ENCODE peak calls at places on chromosomes 13 and 19, in five cellular contexts. M is fibroblast of pulmonary artery, Y is H9, C is AG09319, S is body of pancreas. E is an unnamed sample.

GRCh38 chr19:18590273-18591272 is 2.0 kb downstream of the REX1BD start:
- DNase-seq in C (no peak), S (no peak), M (peak; percentile 61), Y (peak; percentile 98), E (no peak)

GRCh38 chr13:112068531-112069062 is 1.6 kb downstream of the SOX1 start:
- DNase-seq in M (no peak), Y (no peak), S (no peak), C (no peak), E (no peak)

GRCh38 chr13:102580552-102581169 is 16.1 kb upstream of the TPP2 start:
- DNase-seq in M (peak; percentile 87), S (no peak), Y (no peak), C (no peak), E (no peak)

GRCh38 chr19:30557927-30558557 is 185.9 kb downstream of the ZNF536 start:
- DNase-seq in S (no peak), C (no peak), M (no peak), Y (no peak), E (no peak)

GRCh38 chr13:58298556-58299135 is 667.1 kb downstream of the PCDH17 start:
- DNase-seq in Y (no peak), M (no peak), C (no peak), S (no peak), E (no peak)

GRCh38 chr19:2483484-2484151 is 7.7 kb downstream of the GADD45B start:
- DNase-seq in S (no peak), C (no peak), M (no peak), Y (no peak), E (no peak)

GRCh38 chr19:6740589-6741348 is 1.3 kb downstream of the TRIP10 start:
- DNase-seq in C (no peak), M (no peak), Y (peak; percentile 69), S (peak; percentile 50), E (peak; percentile 56)

GRCh38 chr19:30216453-30216852 is 155.7 kb upstream of the ZNF536 start:
- DNase-seq in C (no peak), Y (no peak), S (no peak), M (no peak), E (no peak)

GRCh38 chr13:96426160-96426559 is 336.3 kb downstream of the HS6ST3 start:
- DNase-seq in Y (no peak), C (no peak), S (no peak), M (no peak), E (no peak)

GRCh38 chr13:70964124-70964523 is 855.9 kb upstream of the KLHL1 start:
- DNase-seq in Y (no peak), S (no peak), M (peak; percentile 13), C (no peak), E (no peak)

GRCh38 chr13:70959376-70959775 is 851.1 kb upstream of the KLHL1 start:
- DNase-seq in Y (no peak), M (no peak), C (no peak), S (no peak), E (no peak)

GRCh38 chr13:70960841-70961443 is 852.7 kb upstream of the KLHL1 start:
- DNase-seq in S (no peak), Y (no peak), C (no peak), M (peak; percentile 61), E (no peak)
- TF ChIP-seq CTCF in S (peak; percentile 44), Y (peak; percentile 73), C (peak; percentile 70), M (peak; percentile 68), E (no peak)

DNA sequence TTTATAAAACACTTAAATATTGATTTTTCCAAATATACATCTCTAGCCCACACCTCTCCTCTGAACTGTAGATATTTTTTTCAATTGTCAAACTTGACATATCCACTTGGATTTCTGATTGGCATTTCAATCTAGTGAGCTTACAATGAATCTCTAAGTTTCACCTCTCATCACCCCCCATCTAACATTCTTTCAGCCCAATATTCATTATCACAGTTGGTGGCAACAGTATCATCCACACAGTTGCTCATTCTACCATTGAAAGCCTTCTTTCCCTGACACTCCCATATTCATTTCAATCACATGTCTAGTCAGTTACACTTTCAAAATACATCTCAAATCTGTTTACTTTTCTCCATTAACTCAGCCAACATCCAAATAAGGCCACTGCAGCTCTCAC is 385.2 kb downstream of the PCDH20 start:
- DNase-seq in S (no peak), C (no peak), Y (no peak), M (no peak), E (no peak)
- TF ChIP-seq CTCF in S (no peak), C (no peak), Y (no peak), M (no peak), E (no peak)

GRCh38 chr13:88071371-88071770 is 400.2 kb downstream of the SLITRK5 start:
- DNase-seq in S (no peak), C (no peak), M (no peak), Y (no peak), E (no peak)

GRCh38 chr13:88063741-88064140 is 392.6 kb downstream of the SLITRK5 start:
- DNase-seq in Y (no peak), C (no peak), S (no peak), M (no peak), E (no peak)

GRCh38 chr13:88066847-88067246 is 395.7 kb downstream of the SLITRK5 start:
- DNase-seq in Y (no peak), S (no peak), M (no peak), C (no peak), E (no peak)

GRCh38 chr13:88068316-88068715 is 397.1 kb downstream of the SLITRK5 start:
- DNase-seq in S (no peak), C (no peak), M (no peak), Y (no peak), E (no peak)

DNA sequence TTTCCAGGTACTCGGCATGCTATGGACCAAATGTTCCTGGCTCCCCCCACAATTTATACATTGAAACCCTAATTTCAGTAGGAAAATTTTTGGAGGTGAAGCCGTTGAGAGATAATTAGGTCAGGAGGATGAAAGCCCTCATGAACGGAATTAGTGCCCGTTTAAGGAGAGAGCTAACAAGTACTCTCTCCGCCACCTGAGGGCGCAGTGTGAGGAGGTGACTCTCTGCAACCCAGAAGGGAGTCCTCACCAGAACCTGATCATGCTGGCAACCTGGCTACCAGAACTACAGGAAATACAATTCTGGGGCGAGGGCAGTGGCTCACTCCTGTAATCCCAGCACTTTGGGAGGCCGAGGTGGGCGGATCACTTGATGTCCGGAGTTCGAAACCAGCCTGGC is 397.8 kb downstream of the SLITRK5 start:
- DNase-seq in C (no peak), S (peak; percentile 5), M (no peak), Y (peak; percentile 82), E (no peak)
- TF ChIP-seq CTCF in C (no peak), S (no peak), M (no peak), Y (peak; percentile 68), E (no peak)

GRCh38 chr13:52669677-52670076 is 17.0 kb downstream of the SUGT1 start:
- DNase-seq in Y (no peak), M (no peak), C (no peak), S (no peak), E (no peak)
- TF ChIP-seq CTCF in Y (peak; percentile 25), M (no peak), C (no peak), S (no peak), E (no peak)

E was measured in activated B cell treated with CpG ODN at 0.5 μM for 24 hours.